ENCODE peak calls at places on chromosomes 6 and 20, in nine cellular contexts. R is psoas muscle, N is neural crest cell, V is adrenal gland, L is HepG2, Q is hepatocyte, T is DND-41, S is GM12865, Z is IMR-90. I is an unnamed sample.

GRCh38 chr6:130206474-130206873 is 16.3 kb downstream of the SAMD3 start:
- DNase-seq in R (no peak), N (no peak), V (no peak), L (no peak), Q (no peak), T (no peak), S (no peak), Z (no peak), I (no peak)

GRCh38 chr20:142290-142689 is at the start of gene DEFB126:
- DNase-seq in R (no peak), N (no peak), V (no peak), L (no peak), Q (no peak), T (no peak), S (no peak), Z (no peak), I (no peak)

GRCh38 chr6:135021310-135022049 is 33.1 kb downstream of the HBS1L start:
- DNase-seq in R (no peak), N (no peak), V (no peak), L (no peak), Q (no peak), T (no peak), S (peak; percentile 44), Z (no peak), I (no peak)

GRCh38 chr6:138996524-138996923 is 8.5 kb upstream of the REPS1 start:
- DNase-seq in R (no peak), N (no peak), V (no peak), L (no peak), Q (no peak), T (no peak), S (no peak), Z (peak; percentile 5), I (no peak)

GRCh38 chr6:111738156-111738555 is 132.5 kb upstream of the TRAF3IP2 start:
- DNase-seq in R (no peak), N (no peak), V (no peak), L (no peak), Q (no peak), T (no peak), S (no peak), Z (no peak), I (no peak)

GRCh38 chr6:127635091-127635490 is 58.1 kb downstream of the C6orf58 start:
- DNase-seq in R (no peak), N (no peak), V (no peak), L (no peak), Q (no peak), T (no peak), S (no peak), Z (no peak), I (no peak)

GRCh38 chr20:43913291-43914025 is 1.2 kb upstream of the TOX2 start:
- DNase-seq in R (no peak), N (no peak), V (no peak), L (no peak), Q (no peak), T (no peak), S (no peak), Z (no peak), I (no peak)

GRCh38 chr6:164396071-164397047 is 913.0 kb downstream of the C6orf118 start:
- DNase-seq in R (no peak), N (peak; percentile 32), V (no peak), L (no peak), Q (no peak), T (peak; percentile 15), S (no peak), Z (no peak), I (no peak)

GRCh38 chr20:62351469-62352401 is 15.4 kb downstream of the LAMA5 start:
- DNase-seq in R (no peak), N (no peak), V (no peak), L (no peak), Q (no peak), T (no peak), S (no peak), Z (no peak), I (no peak)

GRCh38 chr20:62350629-62351422 is 16.3 kb downstream of the LAMA5 start:
- DNase-seq in R (no peak), N (no peak), V (no peak), L (no peak), Q (no peak), T (no peak), S (no peak), Z (no peak), I (no peak)

GRCh38 chr20:62354031-62354808 is 12.9 kb downstream of the LAMA5 start:
- DNase-seq in R (peak; percentile 48), N (no peak), V (no peak), L (no peak), Q (no peak), T (no peak), S (no peak), Z (no peak), I (no peak)

GRCh38 chr20:62353289-62354030 is 13.7 kb downstream of the LAMA5 start:
- DNase-seq in R (peak; percentile 53), N (no peak), V (no peak), L (peak; percentile 56), Q (no peak), T (no peak), S (no peak), Z (no peak), I (no peak)

GRCh38 chr20:62352402-62353288 is 14.5 kb downstream of the LAMA5 start:
- DNase-seq in R (peak; percentile 96), N (no peak), V (peak; percentile 81), L (no peak), Q (no peak), T (no peak), S (no peak), Z (no peak), I (no peak)
- TF ChIP-seq CTCF in R (peak; percentile 38), N (no peak), V (peak; percentile 40), L (no peak), Q (no peak), T (no peak), S (no peak), Z (no peak), I (no peak)

DNA sequence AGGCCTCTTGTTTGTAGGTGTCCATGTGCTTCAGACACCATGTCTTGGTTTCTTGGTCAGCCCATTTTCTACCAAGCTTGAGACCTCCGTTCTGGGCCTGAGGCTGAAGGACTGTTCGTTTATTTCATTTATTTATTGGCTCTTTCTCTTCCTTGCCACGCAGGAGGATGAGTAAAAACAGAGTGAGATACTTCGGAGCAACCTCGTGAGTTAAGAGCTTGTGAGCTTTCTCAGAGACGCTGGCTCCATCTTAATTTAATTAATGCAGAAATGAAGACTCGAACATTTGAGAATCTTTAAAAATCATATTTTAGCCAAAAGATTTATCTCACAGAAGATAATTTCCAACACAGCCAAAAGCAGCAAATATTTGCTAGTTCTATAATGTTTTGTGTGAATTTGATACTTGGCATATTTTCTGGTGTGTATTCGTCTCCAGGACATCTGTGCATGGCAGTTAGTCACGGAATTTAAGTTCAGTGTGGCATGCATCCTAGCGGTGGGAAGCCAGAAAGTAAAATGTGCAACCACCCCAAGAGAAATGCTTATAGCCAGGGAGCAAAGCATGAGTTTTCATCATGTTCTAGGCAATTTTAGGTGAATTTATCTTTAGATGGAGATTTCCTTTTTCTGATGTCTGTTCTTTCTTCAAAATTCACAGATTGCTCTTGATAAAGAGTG is 76.0 kb downstream of the THBS2 start:
- DNase-seq in R (no peak), N (no peak), V (no peak), L (no peak), Q (no peak), T (no peak), S (no peak), Z (peak; percentile 23), I (no peak)
- TF ChIP-seq CTCF in R (no peak), N (no peak), V (no peak), L (no peak), Q (no peak), T (no peak), S (no peak), Z (no peak), I (no peak)

GRCh38 chr20:58287638-58288037 is 21.9 kb upstream of the RAB22A start:
- DNase-seq in R (no peak), N (no peak), V (no peak), L (no peak), Q (no peak), T (no peak), S (no peak), Z (no peak), I (no peak)
- TF ChIP-seq CTCF in R (no peak), N (no peak), V (no peak), L (no peak), Q (no peak), T (no peak), S (no peak), Z (no peak), I (no peak)

GRCh38 chr6:77025824-77026223 is 437.5 kb downstream of the HTR1B start:
- DNase-seq in R (no peak), N (no peak), V (no peak), L (no peak), Q (no peak), T (no peak), S (no peak), Z (no peak), I (no peak)

GRCh38 chr6:77019081-77019480 is 444.2 kb downstream of the HTR1B start:
- DNase-seq in R (no peak), N (no peak), V (no peak), L (no peak), Q (no peak), T (no peak), S (no peak), Z (no peak), I (no peak)

GRCh38 chr6:77017537-77017936 is 445.8 kb downstream of the HTR1B start:
- DNase-seq in R (no peak), N (no peak), V (no peak), L (no peak), Q (no peak), T (no peak), S (no peak), Z (no peak), I (no peak)

GRCh38 chr6:77021778-77022177 is 441.5 kb downstream of the HTR1B start:
- DNase-seq in R (no peak), N (no peak), V (no peak), L (no peak), Q (no peak), T (no peak), S (no peak), Z (no peak), I (no peak)

GRCh38 chr6:77021232-77021631 is 442.1 kb downstream of the HTR1B start:
- DNase-seq in R (no peak), N (no peak), V (no peak), L (no peak), Q (no peak), T (no peak), S (no peak), Z (no peak), I (no peak)
- TF ChIP-seq CTCF in R (no peak), N (no peak), V (no peak), L (no peak), Q (no peak), T (no peak), S (no peak), Z (no peak), I (no peak)

DNA sequence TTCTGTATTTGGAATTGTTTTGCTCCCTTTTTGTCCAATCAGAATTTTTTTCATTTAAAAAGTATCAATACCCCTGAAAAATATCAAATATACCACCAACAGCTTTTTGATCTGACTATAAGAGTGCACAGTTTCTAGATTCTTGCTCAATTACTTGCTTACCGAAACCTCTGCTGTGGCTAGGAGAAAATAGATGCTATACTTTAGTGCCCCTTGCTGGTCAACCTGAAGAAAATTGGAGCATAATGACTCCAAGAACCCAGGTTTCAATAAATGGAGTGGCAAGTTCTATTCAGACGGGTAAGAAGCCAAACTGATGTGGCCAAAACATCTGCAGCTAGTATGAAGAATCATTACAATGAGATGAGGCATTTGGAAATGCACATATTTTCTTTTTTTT is 91.4 kb upstream of the SASH1 start:
- DNase-seq in R (no peak), N (no peak), V (no peak), L (peak; percentile 37), Q (peak; percentile 28), T (no peak), S (peak; percentile 24), Z (peak; percentile 80), I (no peak)
- TF ChIP-seq CTCF in R (peak; percentile 51), N (peak; percentile 59), V (no peak), L (peak; percentile 56), Q (peak; percentile 47), T (peak; percentile 59), S (peak; percentile 15), Z (peak; percentile 62), I (no peak)